ENCODE peak calls at places on chromosomes 2 and 18, in eight cellular contexts. N is H9, X is mammary epithelial cell, M is neuronal stem cell, D is HepG2, Q is H1, W is PC-3, Z is GM23338. T is an unnamed sample. For H3K4me1, the result is how much of the 10 kb centered on the place peaks cover.

GRCh38 chr18:6221602-6222014 is 193.1 kb downstream of the L3MBTL4 start:
- DNase-seq in N (no peak), X (no peak), M (no peak), D (no peak), Q (no peak), W (no peak), Z (no peak), T (no peak)

GRCh38 chr18:9009703-9010488 is 92.6 kb upstream of the NDUFV2 start:
- DNase-seq in N (no peak), X (no peak), M (no peak), D (no peak), Q (no peak), W (no peak), Z (no peak), T (no peak)

GRCh38 chr18:23227729-23228075 is 92.4 kb downstream of the CABLES1 start:
- DNase-seq in N (no peak), X (no peak), M (no peak), D (peak), Q (no peak), W (no peak), Z (no peak), T (no peak)

GRCh38 chr2:112819081-112819480 is 17.5 kb downstream of the IL1B start:
- DNase-seq in N (no peak), X (no peak), M (no peak), D (no peak), Q (no peak), W (no peak), Z (no peak), T (no peak)

GRCh38 chr2:208406474-208407451 is at the start of gene PTH2R:
- DNase-seq in N (peak), X (no peak), M (peak), D (no peak), Q (peak), W (no peak), Z (peak), T (peak)

GRCh38 chr2:157894694-157895450 is 18.7 kb upstream of the ACVR1 start:
- DNase-seq in N (no peak), X (peak), M (no peak), D (no peak), Q (no peak), W (peak), Z (no peak), T (peak)

GRCh38 chr18:30491815-30492551 is 550.6 kb downstream of the DSC3 start:
- DNase-seq in N (no peak), X (no peak), M (no peak), D (no peak), Q (no peak), W (no peak), Z (no peak), T (no peak)

GRCh38 chr2:234490239-234491074 is 6.4 kb downstream of the ARL4C start:
- DNase-seq in N (no peak), X (no peak), M (no peak), D (no peak), Q (no peak), W (no peak), Z (no peak), T (no peak)

GRCh38 chr2:217625475-217626245 is 377.1 kb downstream of the TNS1 start:
- DNase-seq in N (no peak), X (no peak), M (no peak), D (no peak), Q (no peak), W (no peak), Z (no peak), T (no peak)

GRCh38 chr2:186459009-186459408 is 27.1 kb upstream of the ZC3H15 start:
- DNase-seq in N (no peak), X (peak), M (no peak), D (peak), Q (no peak), W (peak), Z (peak), T (no peak)

GRCh38 chr2:205321240-205321639 is 361.1 kb upstream of the NRP2 start:
- DNase-seq in N (no peak), X (no peak), M (no peak), D (no peak), Q (no peak), W (no peak), Z (no peak), T (no peak)

GRCh38 chr2:241189856-241190201 is 1.4 kb downstream of the ANO7 start:
- DNase-seq in N (no peak), X (no peak), M (no peak), D (no peak), Q (no peak), W (no peak), Z (no peak), T (no peak)

GRCh38 chr2:156672569-156673270 is 236.5 kb downstream of the GPD2 start:
- DNase-seq in N (no peak), X (peak), M (no peak), D (no peak), Q (no peak), W (peak), Z (no peak), T (no peak)

GRCh38 chr2:46066591-46066990 is 230.6 kb upstream of the EPAS1 start:
- DNase-seq in N (no peak), X (no peak), M (no peak), D (no peak), Q (no peak), W (no peak), Z (no peak), T (no peak)

GRCh38 chr2:221958224-221958623 is 340.6 kb downstream of the PAX3 start:
- DNase-seq in N (no peak), X (no peak), M (no peak), D (no peak), Q (peak), W (peak), Z (peak), T (no peak)

GRCh38 chr2:11375025-11375688 is 30.7 kb upstream of the ROCK2 start:
- DNase-seq in N (no peak), X (no peak), M (no peak), D (no peak), Q (no peak), W (no peak), Z (no peak), T (no peak)

GRCh38 chr2:173589604-173590277 is 235.1 kb downstream of the CDCA7 start:
- DNase-seq in N (no peak), X (peak), M (no peak), D (no peak), Q (no peak), W (peak), Z (peak), T (no peak)

GRCh38 chr2:192424243-192424642 is 229.5 kb upstream of the TMEFF2 start:
- DNase-seq in N (no peak), X (no peak), M (no peak), D (no peak), Q (no peak), W (no peak), Z (no peak), T (no peak)

GRCh38 chr18:23936371-23936958 is 78.1 kb upstream of the TTC39C start:
- DNase-seq in N (no peak), X (peak), M (no peak), D (peak), Q (no peak), W (no peak), Z (no peak), T (no peak)

GRCh38 chr2:31354837-31355236 is 59.7 kb downstream of the XDH start:
- DNase-seq in N (no peak), X (no peak), M (no peak), D (no peak), Q (no peak), W (peak), Z (peak), T (no peak)

GRCh38 chr2:68031546-68032160 is 31.2 kb downstream of the C1D start:
- DNase-seq in N (no peak), X (peak), M (peak), D (peak), Q (no peak), W (peak), Z (peak), T (no peak)

GRCh38 chr2:101816598-101816997 is 119.1 kb downstream of the MAP4K4 start:
- DNase-seq in N (no peak), X (no peak), M (no peak), D (no peak), Q (no peak), W (no peak), Z (no peak), T (no peak)
- H3K4me2 ChIP-seq in N (no peak), X (no peak), M (no peak), D (no peak), Q (no peak), W (no peak), Z (no peak), T (no peak)

DNA sequence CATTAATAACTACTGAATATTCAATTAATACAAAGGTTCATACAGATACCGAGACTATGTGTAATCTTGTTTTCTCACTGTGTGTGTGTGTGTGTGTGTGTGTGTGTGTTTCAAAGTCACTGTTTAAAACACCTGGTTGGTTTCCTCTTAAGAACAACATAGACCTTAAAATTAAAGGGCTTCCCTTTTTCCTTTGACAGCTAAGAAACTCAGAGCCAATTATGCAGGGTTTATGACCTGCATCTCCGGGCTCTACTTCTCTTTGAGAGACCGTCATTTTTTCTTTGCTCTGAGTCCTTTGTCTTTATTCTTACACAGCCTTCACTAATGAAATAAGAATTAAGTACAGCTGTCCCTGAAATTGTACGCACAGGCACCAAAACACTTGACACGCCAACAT is 145.6 kb downstream of the HDAC4 start:
- DNase-seq in N (no peak), X (no peak), M (no peak), D (no peak), Q (no peak), W (no peak), Z (no peak), T (no peak)
- H3K4me1 ChIP-seq in N (under half), X (under half), M (under half), D (under half), Q (under half), W (under half), Z (under half), T (under half)

DNA sequence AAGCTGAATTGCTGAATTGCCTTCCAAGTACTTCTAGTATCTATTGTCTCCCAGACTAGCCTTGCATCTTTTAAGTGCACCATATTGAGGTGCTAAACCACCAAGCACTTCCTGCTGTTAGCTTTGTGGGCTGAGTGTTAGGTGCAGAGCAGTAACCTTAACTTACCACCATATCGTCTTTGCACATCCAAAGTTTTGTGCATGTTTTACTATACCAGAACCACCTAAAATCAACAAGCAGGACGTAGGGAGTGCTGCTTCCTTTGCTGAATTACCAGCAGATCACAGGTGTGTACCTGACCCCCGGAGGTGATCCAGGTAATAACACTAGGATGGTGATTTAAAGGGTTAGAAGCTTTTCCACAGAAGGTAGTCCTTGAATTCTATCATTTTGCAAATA is 359.9 kb upstream of the HNRNPA3 start:
- DNase-seq in N (peak), X (no peak), M (no peak), D (no peak), Q (no peak), W (no peak), Z (peak), T (no peak)
- H2AFZ ChIP-seq in N (peak), X (no peak), M (no peak), D (no peak), Q (peak), W (no peak), Z (no peak), T (no peak)

DNA sequence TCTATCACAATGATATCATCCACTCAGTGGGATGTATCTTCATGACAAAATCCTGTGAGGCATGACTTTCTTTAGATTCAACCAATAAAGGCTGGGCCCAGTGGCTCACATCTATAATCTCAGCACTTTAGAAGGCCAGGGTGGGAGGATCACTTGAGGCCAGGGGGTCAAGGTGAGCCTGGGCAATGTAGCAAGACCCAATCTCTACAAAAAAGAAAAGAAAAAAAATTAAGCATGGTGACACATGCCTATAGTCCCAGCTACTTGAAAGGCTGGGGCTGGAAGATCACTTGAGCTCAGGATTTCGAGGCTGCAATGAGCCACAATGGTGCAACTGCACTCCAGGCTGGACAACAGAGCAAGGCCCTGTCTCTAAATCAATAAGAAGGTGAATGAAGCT is 68.0 kb downstream of the PLB1 start:
- DNase-seq in N (no peak), X (no peak), M (no peak), D (no peak), Q (no peak), W (no peak), Z (no peak), T (no peak)
- H3K4me2 ChIP-seq in N (no peak), X (no peak), M (no peak), D (no peak), Q (no peak), W (no peak), Z (no peak), T (no peak)

DNA sequence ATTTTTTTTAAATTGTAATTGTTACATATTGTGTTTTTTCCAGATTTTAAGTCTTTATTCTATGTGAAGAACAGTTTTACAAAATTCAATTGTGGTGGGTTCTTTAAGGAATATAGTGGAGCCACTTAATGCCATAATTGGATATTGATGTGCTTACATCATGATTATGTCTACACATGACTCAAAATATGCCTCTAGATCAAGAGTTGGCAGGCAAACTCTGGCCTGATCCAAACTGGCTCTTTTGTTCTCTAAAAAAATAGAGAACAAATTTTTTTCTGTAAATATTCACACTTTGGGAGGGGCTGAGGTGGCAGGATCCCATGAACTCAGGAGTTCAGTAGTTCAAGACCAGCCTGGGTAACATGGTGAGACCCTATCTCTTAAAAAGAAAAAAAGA is 8.3 kb downstream of the EHBP1 start:
- DNase-seq in N (no peak), X (no peak), M (no peak), D (peak), Q (no peak), W (peak), Z (no peak), T (no peak)
- H3K4me1 ChIP-seq in N (under half), X (under half), M (under half), D (half or more), Q (under half), W (under half), Z (under half), T (under half)

GRCh38 chr18:57839942-57840381 is 36.8 kb upstream of the ATP8B1 start:
- DNase-seq in N (no peak), X (peak), M (no peak), D (no peak), Q (no peak), W (peak), Z (no peak), T (peak)
- H2AFZ ChIP-seq in N (no peak), X (peak), M (no peak), D (no peak), Q (no peak), W (peak), Z (no peak), T (peak)

GRCh38 chr2:88860421-88861075 is 169.1 kb downstream of the RPIA start:
- DNase-seq in N (no peak), X (no peak), M (no peak), D (no peak), Q (no peak), W (no peak), Z (no peak), T (no peak)
- H3K4me2 ChIP-seq in N (no peak), X (no peak), M (no peak), D (no peak), Q (no peak), W (no peak), Z (no peak), T (no peak)